ENCODE peak calls at places on chromosomes 1 and 21, in ten cellular contexts. One of them, this sample, is unnamed.

GRCh38 chr1:55369474-55369873 is 154.3 kb upstream of the USP24 start:
- DNase-seq in NCI-H2029: no peak
- DNase-seq in activated CD8-positive, alpha-beta memory T cell treated with anti-CD3 and anti-CD28 coated beads for 24 hours: no peak
- DNase-seq in lung microvascular endothelial cell: no peak
- DNase-seq in stimulated activated CD4-positive, alpha-beta T cell treated with anti-CD3 and anti-CD28 coated beads, Interleukin-2, amount 100 ng/mL, for 24 hours: no peak
- DNase-seq in AG20443: peak
- DNase-seq in activated CD4-positive, alpha-beta T cell treated with anti-CD3 and anti-CD28 coated beads for 1 hour: no peak
- DNase-seq in HTR-8/SVneo: no peak
- DNase-seq in LoVo: no peak
- DNase-seq in activated gamma-delta T cell treated with anti-CD3 and anti-CD28 coated beads, Interleukin-2, amount 50 U/mL, for 16 hours: no peak
- DNase-seq in this sample: peak

GRCh38 chr1:231214918-231215675 is 25.9 kb upstream of the GNPAT start:
- DNase-seq in NCI-H2029: no peak
- DNase-seq in activated CD8-positive, alpha-beta memory T cell treated with anti-CD3 and anti-CD28 coated beads for 24 hours: peak
- DNase-seq in lung microvascular endothelial cell: no peak
- DNase-seq in stimulated activated CD4-positive, alpha-beta T cell treated with anti-CD3 and anti-CD28 coated beads, Interleukin-2, amount 100 ng/mL, for 24 hours: no peak
- DNase-seq in AG20443: no peak
- DNase-seq in activated CD4-positive, alpha-beta T cell treated with anti-CD3 and anti-CD28 coated beads for 1 hour: no peak
- DNase-seq in HTR-8/SVneo: no peak
- DNase-seq in LoVo: no peak
- DNase-seq in activated gamma-delta T cell treated with anti-CD3 and anti-CD28 coated beads, Interleukin-2, amount 50 U/mL, for 16 hours: no peak
- DNase-seq in this sample: peak

GRCh38 chr21:32248616-32249550 is 30.0 kb downstream of the MIS18A start:
- DNase-seq in NCI-H2029: peak
- DNase-seq in activated CD8-positive, alpha-beta memory T cell treated with anti-CD3 and anti-CD28 coated beads for 24 hours: no peak
- DNase-seq in lung microvascular endothelial cell: peak
- DNase-seq in stimulated activated CD4-positive, alpha-beta T cell treated with anti-CD3 and anti-CD28 coated beads, Interleukin-2, amount 100 ng/mL, for 24 hours: no peak
- DNase-seq in AG20443: no peak
- DNase-seq in activated CD4-positive, alpha-beta T cell treated with anti-CD3 and anti-CD28 coated beads for 1 hour: no peak
- DNase-seq in HTR-8/SVneo: no peak
- DNase-seq in LoVo: no peak
- DNase-seq in activated gamma-delta T cell treated with anti-CD3 and anti-CD28 coated beads, Interleukin-2, amount 50 U/mL, for 16 hours: no peak
- DNase-seq in this sample: peak

GRCh38 chr1:34052565-34052964 is 112.5 kb downstream of the CSMD2 start:
- DNase-seq in NCI-H2029: no peak
- DNase-seq in activated CD8-positive, alpha-beta memory T cell treated with anti-CD3 and anti-CD28 coated beads for 24 hours: no peak
- DNase-seq in lung microvascular endothelial cell: no peak
- DNase-seq in stimulated activated CD4-positive, alpha-beta T cell treated with anti-CD3 and anti-CD28 coated beads, Interleukin-2, amount 100 ng/mL, for 24 hours: no peak
- DNase-seq in AG20443: no peak
- DNase-seq in activated CD4-positive, alpha-beta T cell treated with anti-CD3 and anti-CD28 coated beads for 1 hour: no peak
- DNase-seq in HTR-8/SVneo: no peak
- DNase-seq in LoVo: no peak
- DNase-seq in activated gamma-delta T cell treated with anti-CD3 and anti-CD28 coated beads, Interleukin-2, amount 50 U/mL, for 16 hours: no peak
- DNase-seq in this sample: no peak

GRCh38 chr1:245965398-245965797 is 541.7 kb downstream of the SMYD3 start:
- DNase-seq in NCI-H2029: no peak
- DNase-seq in activated CD8-positive, alpha-beta memory T cell treated with anti-CD3 and anti-CD28 coated beads for 24 hours: no peak
- DNase-seq in lung microvascular endothelial cell: no peak
- DNase-seq in stimulated activated CD4-positive, alpha-beta T cell treated with anti-CD3 and anti-CD28 coated beads, Interleukin-2, amount 100 ng/mL, for 24 hours: no peak
- DNase-seq in AG20443: no peak
- DNase-seq in activated CD4-positive, alpha-beta T cell treated with anti-CD3 and anti-CD28 coated beads for 1 hour: no peak
- DNase-seq in HTR-8/SVneo: no peak
- DNase-seq in LoVo: no peak
- DNase-seq in activated gamma-delta T cell treated with anti-CD3 and anti-CD28 coated beads, Interleukin-2, amount 50 U/mL, for 16 hours: no peak
- DNase-seq in this sample: no peak

GRCh38 chr21:46509760-46510159 is 51.1 kb downstream of the DIP2A start:
- DNase-seq in NCI-H2029: no peak
- DNase-seq in activated CD8-positive, alpha-beta memory T cell treated with anti-CD3 and anti-CD28 coated beads for 24 hours: no peak
- DNase-seq in lung microvascular endothelial cell: peak
- DNase-seq in stimulated activated CD4-positive, alpha-beta T cell treated with anti-CD3 and anti-CD28 coated beads, Interleukin-2, amount 100 ng/mL, for 24 hours: no peak
- DNase-seq in AG20443: peak
- DNase-seq in activated CD4-positive, alpha-beta T cell treated with anti-CD3 and anti-CD28 coated beads for 1 hour: no peak
- DNase-seq in HTR-8/SVneo: no peak
- DNase-seq in LoVo: peak
- DNase-seq in activated gamma-delta T cell treated with anti-CD3 and anti-CD28 coated beads, Interleukin-2, amount 50 U/mL, for 16 hours: no peak
- DNase-seq in this sample: no peak

GRCh38 chr1:37866491-37866890 is 7.1 kb upstream of the MTF1 start:
- DNase-seq in NCI-H2029: no peak
- DNase-seq in activated CD8-positive, alpha-beta memory T cell treated with anti-CD3 and anti-CD28 coated beads for 24 hours: no peak
- DNase-seq in lung microvascular endothelial cell: no peak
- DNase-seq in stimulated activated CD4-positive, alpha-beta T cell treated with anti-CD3 and anti-CD28 coated beads, Interleukin-2, amount 100 ng/mL, for 24 hours: no peak
- DNase-seq in AG20443: no peak
- DNase-seq in activated CD4-positive, alpha-beta T cell treated with anti-CD3 and anti-CD28 coated beads for 1 hour: no peak
- DNase-seq in HTR-8/SVneo: no peak
- DNase-seq in LoVo: no peak
- DNase-seq in activated gamma-delta T cell treated with anti-CD3 and anti-CD28 coated beads, Interleukin-2, amount 50 U/mL, for 16 hours: no peak
- DNase-seq in this sample: no peak

GRCh38 chr1:215992620-215993019 is 425.5 kb downstream of the KCTD3 start:
- DNase-seq in NCI-H2029: no peak
- DNase-seq in activated CD8-positive, alpha-beta memory T cell treated with anti-CD3 and anti-CD28 coated beads for 24 hours: no peak
- DNase-seq in lung microvascular endothelial cell: no peak
- DNase-seq in stimulated activated CD4-positive, alpha-beta T cell treated with anti-CD3 and anti-CD28 coated beads, Interleukin-2, amount 100 ng/mL, for 24 hours: no peak
- DNase-seq in AG20443: peak
- DNase-seq in activated CD4-positive, alpha-beta T cell treated with anti-CD3 and anti-CD28 coated beads for 1 hour: no peak
- DNase-seq in HTR-8/SVneo: peak
- DNase-seq in LoVo: no peak
- DNase-seq in activated gamma-delta T cell treated with anti-CD3 and anti-CD28 coated beads, Interleukin-2, amount 50 U/mL, for 16 hours: no peak
- DNase-seq in this sample: peak

GRCh38 chr1:110053557-110054428 is 16.7 kb downstream of the ALX3 start:
- DNase-seq in NCI-H2029: peak
- DNase-seq in activated CD8-positive, alpha-beta memory T cell treated with anti-CD3 and anti-CD28 coated beads for 24 hours: peak
- DNase-seq in lung microvascular endothelial cell: peak
- DNase-seq in stimulated activated CD4-positive, alpha-beta T cell treated with anti-CD3 and anti-CD28 coated beads, Interleukin-2, amount 100 ng/mL, for 24 hours: peak
- DNase-seq in AG20443: peak
- DNase-seq in activated CD4-positive, alpha-beta T cell treated with anti-CD3 and anti-CD28 coated beads for 1 hour: peak
- DNase-seq in HTR-8/SVneo: peak
- DNase-seq in LoVo: peak
- DNase-seq in activated gamma-delta T cell treated with anti-CD3 and anti-CD28 coated beads, Interleukin-2, amount 50 U/mL, for 16 hours: peak
- DNase-seq in this sample: peak

GRCh38 chr1:67166196-67166595 is at the start of gene IL23R:
- DNase-seq in NCI-H2029: peak
- DNase-seq in activated CD8-positive, alpha-beta memory T cell treated with anti-CD3 and anti-CD28 coated beads for 24 hours: no peak
- DNase-seq in lung microvascular endothelial cell: no peak
- DNase-seq in stimulated activated CD4-positive, alpha-beta T cell treated with anti-CD3 and anti-CD28 coated beads, Interleukin-2, amount 100 ng/mL, for 24 hours: peak
- DNase-seq in AG20443: no peak
- DNase-seq in activated CD4-positive, alpha-beta T cell treated with anti-CD3 and anti-CD28 coated beads for 1 hour: no peak
- DNase-seq in HTR-8/SVneo: no peak
- DNase-seq in LoVo: no peak
- DNase-seq in activated gamma-delta T cell treated with anti-CD3 and anti-CD28 coated beads, Interleukin-2, amount 50 U/mL, for 16 hours: peak
- DNase-seq in this sample: no peak

GRCh38 chr1:41286486-41286885 is 44.4 kb upstream of the SCMH1 start:
- DNase-seq in NCI-H2029: peak
- DNase-seq in activated CD8-positive, alpha-beta memory T cell treated with anti-CD3 and anti-CD28 coated beads for 24 hours: no peak
- DNase-seq in lung microvascular endothelial cell: no peak
- DNase-seq in stimulated activated CD4-positive, alpha-beta T cell treated with anti-CD3 and anti-CD28 coated beads, Interleukin-2, amount 100 ng/mL, for 24 hours: no peak
- DNase-seq in AG20443: no peak
- DNase-seq in activated CD4-positive, alpha-beta T cell treated with anti-CD3 and anti-CD28 coated beads for 1 hour: no peak
- DNase-seq in HTR-8/SVneo: no peak
- DNase-seq in LoVo: no peak
- DNase-seq in activated gamma-delta T cell treated with anti-CD3 and anti-CD28 coated beads, Interleukin-2, amount 50 U/mL, for 16 hours: no peak
- DNase-seq in this sample: no peak

GRCh38 chr1:248873409-248873992 is 14.6 kb upstream of the ZNF692 start:
- DNase-seq in NCI-H2029: peak
- DNase-seq in activated CD8-positive, alpha-beta memory T cell treated with anti-CD3 and anti-CD28 coated beads for 24 hours: peak
- DNase-seq in lung microvascular endothelial cell: peak
- DNase-seq in stimulated activated CD4-positive, alpha-beta T cell treated with anti-CD3 and anti-CD28 coated beads, Interleukin-2, amount 100 ng/mL, for 24 hours: peak
- DNase-seq in AG20443: peak
- DNase-seq in activated CD4-positive, alpha-beta T cell treated with anti-CD3 and anti-CD28 coated beads for 1 hour: peak
- DNase-seq in HTR-8/SVneo: peak
- DNase-seq in LoVo: peak
- DNase-seq in activated gamma-delta T cell treated with anti-CD3 and anti-CD28 coated beads, Interleukin-2, amount 50 U/mL, for 16 hours: peak
- DNase-seq in this sample: peak

GRCh38 chr1:186722711-186723309 is 42.6 kb upstream of the PTGS2 start:
- DNase-seq in NCI-H2029: no peak
- DNase-seq in activated CD8-positive, alpha-beta memory T cell treated with anti-CD3 and anti-CD28 coated beads for 24 hours: no peak
- DNase-seq in lung microvascular endothelial cell: peak
- DNase-seq in stimulated activated CD4-positive, alpha-beta T cell treated with anti-CD3 and anti-CD28 coated beads, Interleukin-2, amount 100 ng/mL, for 24 hours: no peak
- DNase-seq in AG20443: peak
- DNase-seq in activated CD4-positive, alpha-beta T cell treated with anti-CD3 and anti-CD28 coated beads for 1 hour: no peak
- DNase-seq in HTR-8/SVneo: no peak
- DNase-seq in LoVo: peak
- DNase-seq in activated gamma-delta T cell treated with anti-CD3 and anti-CD28 coated beads, Interleukin-2, amount 50 U/mL, for 16 hours: no peak
- DNase-seq in this sample: no peak

GRCh38 chr1:180632326-180633088 is 685 bp downstream of the XPR1 start:
- DNase-seq in NCI-H2029: peak
- DNase-seq in activated CD8-positive, alpha-beta memory T cell treated with anti-CD3 and anti-CD28 coated beads for 24 hours: no peak
- DNase-seq in lung microvascular endothelial cell: peak
- DNase-seq in stimulated activated CD4-positive, alpha-beta T cell treated with anti-CD3 and anti-CD28 coated beads, Interleukin-2, amount 100 ng/mL, for 24 hours: peak
- DNase-seq in AG20443: peak
- DNase-seq in activated CD4-positive, alpha-beta T cell treated with anti-CD3 and anti-CD28 coated beads for 1 hour: peak
- DNase-seq in HTR-8/SVneo: peak
- DNase-seq in LoVo: peak
- DNase-seq in activated gamma-delta T cell treated with anti-CD3 and anti-CD28 coated beads, Interleukin-2, amount 50 U/mL, for 16 hours: no peak
- DNase-seq in this sample: peak

GRCh38 chr1:172931846-172932245 is 118.9 kb downstream of the TNFSF18 start:
- DNase-seq in NCI-H2029: no peak
- DNase-seq in activated CD8-positive, alpha-beta memory T cell treated with anti-CD3 and anti-CD28 coated beads for 24 hours: no peak
- DNase-seq in lung microvascular endothelial cell: peak
- DNase-seq in stimulated activated CD4-positive, alpha-beta T cell treated with anti-CD3 and anti-CD28 coated beads, Interleukin-2, amount 100 ng/mL, for 24 hours: no peak
- DNase-seq in AG20443: no peak
- DNase-seq in activated CD4-positive, alpha-beta T cell treated with anti-CD3 and anti-CD28 coated beads for 1 hour: no peak
- DNase-seq in HTR-8/SVneo: no peak
- DNase-seq in LoVo: no peak
- DNase-seq in activated gamma-delta T cell treated with anti-CD3 and anti-CD28 coated beads, Interleukin-2, amount 50 U/mL, for 16 hours: no peak
- DNase-seq in this sample: no peak

GRCh38 chr1:51622455-51622913 is 5.6 kb downstream of the OSBPL9 start:
- DNase-seq in NCI-H2029: peak
- DNase-seq in activated CD8-positive, alpha-beta memory T cell treated with anti-CD3 and anti-CD28 coated beads for 24 hours: no peak
- DNase-seq in lung microvascular endothelial cell: peak
- DNase-seq in stimulated activated CD4-positive, alpha-beta T cell treated with anti-CD3 and anti-CD28 coated beads, Interleukin-2, amount 100 ng/mL, for 24 hours: no peak
- DNase-seq in AG20443: peak
- DNase-seq in activated CD4-positive, alpha-beta T cell treated with anti-CD3 and anti-CD28 coated beads for 1 hour: no peak
- DNase-seq in HTR-8/SVneo: peak
- DNase-seq in LoVo: peak
- DNase-seq in activated gamma-delta T cell treated with anti-CD3 and anti-CD28 coated beads, Interleukin-2, amount 50 U/mL, for 16 hours: no peak
- DNase-seq in this sample: peak

GRCh38 chr1:6105218-6105679 is 59.6 kb downstream of the KCNAB2 start:
- DNase-seq in NCI-H2029: no peak
- DNase-seq in activated CD8-positive, alpha-beta memory T cell treated with anti-CD3 and anti-CD28 coated beads for 24 hours: no peak
- DNase-seq in lung microvascular endothelial cell: no peak
- DNase-seq in stimulated activated CD4-positive, alpha-beta T cell treated with anti-CD3 and anti-CD28 coated beads, Interleukin-2, amount 100 ng/mL, for 24 hours: peak
- DNase-seq in AG20443: no peak
- DNase-seq in activated CD4-positive, alpha-beta T cell treated with anti-CD3 and anti-CD28 coated beads for 1 hour: no peak
- DNase-seq in HTR-8/SVneo: no peak
- DNase-seq in LoVo: no peak
- DNase-seq in activated gamma-delta T cell treated with anti-CD3 and anti-CD28 coated beads, Interleukin-2, amount 50 U/mL, for 16 hours: no peak
- DNase-seq in this sample: no peak

GRCh38 chr1:26833432-26834405 is 7.2 kb downstream of the ZDHHC18 start:
- DNase-seq in NCI-H2029: no peak
- DNase-seq in activated CD8-positive, alpha-beta memory T cell treated with anti-CD3 and anti-CD28 coated beads for 24 hours: peak
- DNase-seq in lung microvascular endothelial cell: no peak
- DNase-seq in stimulated activated CD4-positive, alpha-beta T cell treated with anti-CD3 and anti-CD28 coated beads, Interleukin-2, amount 100 ng/mL, for 24 hours: peak
- DNase-seq in AG20443: no peak
- DNase-seq in activated CD4-positive, alpha-beta T cell treated with anti-CD3 and anti-CD28 coated beads for 1 hour: peak
- DNase-seq in HTR-8/SVneo: no peak
- DNase-seq in LoVo: no peak
- DNase-seq in activated gamma-delta T cell treated with anti-CD3 and anti-CD28 coated beads, Interleukin-2, amount 50 U/mL, for 16 hours: peak
- DNase-seq in this sample: no peak

GRCh38 chr1:6891781-6892579 is 106.7 kb downstream of the CAMTA1 start:
- DNase-seq in NCI-H2029: no peak
- DNase-seq in activated CD8-positive, alpha-beta memory T cell treated with anti-CD3 and anti-CD28 coated beads for 24 hours: no peak
- DNase-seq in lung microvascular endothelial cell: peak
- DNase-seq in stimulated activated CD4-positive, alpha-beta T cell treated with anti-CD3 and anti-CD28 coated beads, Interleukin-2, amount 100 ng/mL, for 24 hours: peak
- DNase-seq in AG20443: no peak
- DNase-seq in activated CD4-positive, alpha-beta T cell treated with anti-CD3 and anti-CD28 coated beads for 1 hour: no peak
- DNase-seq in HTR-8/SVneo: no peak
- DNase-seq in LoVo: no peak
- DNase-seq in activated gamma-delta T cell treated with anti-CD3 and anti-CD28 coated beads, Interleukin-2, amount 50 U/mL, for 16 hours: no peak
- DNase-seq in this sample: no peak

GRCh38 chr1:110774398-110774797 is 98.5 kb upstream of the CD53 start:
- DNase-seq in NCI-H2029: no peak
- DNase-seq in activated CD8-positive, alpha-beta memory T cell treated with anti-CD3 and anti-CD28 coated beads for 24 hours: no peak
- DNase-seq in lung microvascular endothelial cell: no peak
- DNase-seq in stimulated activated CD4-positive, alpha-beta T cell treated with anti-CD3 and anti-CD28 coated beads, Interleukin-2, amount 100 ng/mL, for 24 hours: no peak
- DNase-seq in AG20443: no peak
- DNase-seq in activated CD4-positive, alpha-beta T cell treated with anti-CD3 and anti-CD28 coated beads for 1 hour: no peak
- DNase-seq in HTR-8/SVneo: no peak
- DNase-seq in LoVo: no peak
- DNase-seq in activated gamma-delta T cell treated with anti-CD3 and anti-CD28 coated beads, Interleukin-2, amount 50 U/mL, for 16 hours: no peak
- DNase-seq in this sample: no peak

GRCh38 chr1:55061706-55062321 is 22.5 kb downstream of the PCSK9 start:
- DNase-seq in NCI-H2029: no peak
- DNase-seq in activated CD8-positive, alpha-beta memory T cell treated with anti-CD3 and anti-CD28 coated beads for 24 hours: no peak
- DNase-seq in lung microvascular endothelial cell: no peak
- DNase-seq in stimulated activated CD4-positive, alpha-beta T cell treated with anti-CD3 and anti-CD28 coated beads, Interleukin-2, amount 100 ng/mL, for 24 hours: no peak
- DNase-seq in AG20443: no peak
- DNase-seq in activated CD4-positive, alpha-beta T cell treated with anti-CD3 and anti-CD28 coated beads for 1 hour: no peak
- DNase-seq in HTR-8/SVneo: no peak
- DNase-seq in LoVo: no peak
- DNase-seq in activated gamma-delta T cell treated with anti-CD3 and anti-CD28 coated beads, Interleukin-2, amount 50 U/mL, for 16 hours: no peak
- DNase-seq in this sample: no peak

This sample was measured in G401.